ENCODE peak calls at places on chromosomes 7 and 10, in nine cellular contexts. B is body of pancreas, L is ovary, C is suprapubic skin, I is H1, Y is A549, K is lower leg skin, P is Peyer's patch, E is adrenal gland. J is an unnamed sample.

GRCh38 chr7:27897441-27897847 is 157.5 kb downstream of the TAX1BP1 start:
- DNase-seq in B (peak), L (no peak), C (no peak), I (no peak), Y (no peak), K (no peak), P (no peak), E (no peak), J (no peak)

GRCh38 chr7:55109384-55110167 is 90.8 kb downstream of the EGFR start:
- DNase-seq in B (no peak), L (no peak), C (no peak), I (no peak), Y (peak), K (peak), P (no peak), E (peak), J (no peak)

GRCh38 chr10:132335189-132336063 is 3.4 kb downstream of the LRRC27 start:
- DNase-seq in B (no peak), L (no peak), C (no peak), I (no peak), Y (peak), K (peak), P (peak), E (peak), J (peak)

GRCh38 chr7:97116308-97116707 is 1.2 kb upstream of the SDHAF3 start:
- DNase-seq in B (no peak), L (no peak), C (no peak), I (no peak), Y (no peak), K (no peak), P (no peak), E (no peak), J (no peak)

GRCh38 chr10:69492091-69492745 is 41.0 kb downstream of the TSPAN15 start:
- DNase-seq in B (no peak), L (no peak), C (no peak), I (no peak), Y (no peak), K (no peak), P (no peak), E (no peak), J (no peak)

GRCh38 chr10:119893845-119894427 is 1.4 kb downstream of the SEC23IP start:
- DNase-seq in B (no peak), L (no peak), C (no peak), I (no peak), Y (no peak), K (no peak), P (no peak), E (no peak), J (no peak)

GRCh38 chr10:1117651-1118050 is 61.5 kb downstream of the WDR37 start:
- DNase-seq in B (no peak), L (no peak), C (peak), I (no peak), Y (no peak), K (no peak), P (no peak), E (no peak), J (no peak)

GRCh38 chr7:30779574-30779973 is 8.4 kb downstream of the MINDY4 start:
- DNase-seq in B (no peak), L (no peak), C (no peak), I (no peak), Y (no peak), K (no peak), P (no peak), E (no peak), J (no peak)

GRCh38 chr10:71751515-71752224 is 21.6 kb downstream of the VSIR start:
- DNase-seq in B (no peak), L (no peak), C (no peak), I (no peak), Y (no peak), K (no peak), P (no peak), E (no peak), J (no peak)

GRCh38 chr10:54614062-54614461 is 187.0 kb downstream of the PCDH15 start:
- DNase-seq in B (no peak), L (no peak), C (no peak), I (no peak), Y (no peak), K (no peak), P (no peak), E (no peak), J (no peak)

GRCh38 chr10:110516815-110517492 is 19.2 kb downstream of the DUSP5 start:
- DNase-seq in B (no peak), L (no peak), C (peak), I (no peak), Y (no peak), K (no peak), P (no peak), E (no peak), J (no peak)

GRCh38 chr7:144516729-144517128 is 113.2 kb upstream of the NOBOX start:
- DNase-seq in B (no peak), L (no peak), C (no peak), I (no peak), Y (no peak), K (no peak), P (no peak), E (no peak), J (no peak)

GRCh38 chr10:32379950-32380547 is 33.1 kb upstream of the EPC1 start:
- DNase-seq in B (no peak), L (no peak), C (no peak), I (no peak), Y (no peak), K (no peak), P (no peak), E (no peak), J (no peak)

GRCh38 chr10:5945561-5946418 is 31.6 kb downstream of the IL15RA start:
- DNase-seq in B (no peak), L (peak), C (no peak), I (no peak), Y (no peak), K (peak), P (peak), E (peak), J (peak)

GRCh38 chr10:63596924-63597323 is 75.7 kb downstream of the REEP3 start:
- DNase-seq in B (no peak), L (no peak), C (no peak), I (no peak), Y (no peak), K (no peak), P (no peak), E (no peak), J (no peak)

GRCh38 chr10:14325325-14325955 is 5.3 kb downstream of the FRMD4A start:
- DNase-seq in B (peak), L (no peak), C (no peak), I (peak), Y (peak), K (peak), P (peak), E (no peak), J (peak)

GRCh38 chr10:86400705-86401587 is 34.4 kb upstream of the GRID1 start:
- DNase-seq in B (peak), L (peak), C (no peak), I (peak), Y (peak), K (no peak), P (peak), E (peak), J (peak)

GRCh38 chr10:104127411-104127810 is 5.4 kb downstream of the SFR1 start:
- DNase-seq in B (no peak), L (no peak), C (no peak), I (peak), Y (peak), K (no peak), P (no peak), E (no peak), J (no peak)

GRCh38 chr10:86556933-86557649 is 35.5 kb upstream of the WAPL start:
- DNase-seq in B (no peak), L (no peak), C (no peak), I (no peak), Y (no peak), K (no peak), P (no peak), E (no peak), J (no peak)

GRCh38 chr10:31321396-31321941 is 2.5 kb downstream of the ZEB1 start:
- DNase-seq in B (no peak), L (no peak), C (no peak), I (no peak), Y (no peak), K (no peak), P (no peak), E (no peak), J (peak)

GRCh38 chr10:35643151-35643975 is 1.3 kb upstream of the FZD8 start:
- DNase-seq in B (peak), L (peak), C (no peak), I (peak), Y (peak), K (peak), P (peak), E (peak), J (peak)

GRCh38 chr7:116434820-116435341 is 64.7 kb upstream of the CAV2 start:
- DNase-seq in B (no peak), L (no peak), C (no peak), I (no peak), Y (no peak), K (no peak), P (no peak), E (no peak), J (no peak)

GRCh38 chr7:123191132-123191531 is 8.6 kb downstream of the SLC13A1 start:
- DNase-seq in B (peak), L (no peak), C (no peak), I (no peak), Y (peak), K (no peak), P (no peak), E (no peak), J (no peak)

GRCh38 chr10:15046626-15047025 is 2.9 kb downstream of the OLAH start:
- DNase-seq in B (no peak), L (no peak), C (no peak), I (no peak), Y (no peak), K (no peak), P (no peak), E (no peak), J (no peak)

GRCh38 chr10:77350711-77351119 is 286.9 kb downstream of the KCNMA1 start:
- DNase-seq in B (no peak), L (no peak), C (no peak), I (no peak), Y (peak), K (peak), P (peak), E (peak), J (no peak)

GRCh38 chr7:36261019-36261754 is 108.1 kb downstream of the EEPD1 start:
- DNase-seq in B (no peak), L (no peak), C (no peak), I (no peak), Y (no peak), K (peak), P (no peak), E (no peak), J (no peak)

GRCh38 chr7:154928136-154929005 is 74.6 kb downstream of the PAXIP1 start:
- DNase-seq in B (peak), L (peak), C (no peak), I (no peak), Y (peak), K (peak), P (peak), E (peak), J (peak)

GRCh38 chr10:109861051-109861450 is 62.3 kb downstream of the XPNPEP1 start:
- DNase-seq in B (no peak), L (no peak), C (no peak), I (no peak), Y (no peak), K (no peak), P (no peak), E (no peak), J (no peak)

GRCh38 chr10:124699471-124700292 is 44.5 kb downstream of the FAM53B start:
- DNase-seq in B (no peak), L (peak), C (no peak), I (no peak), Y (no peak), K (no peak), P (no peak), E (no peak), J (no peak)

GRCh38 chr10:61066661-61067353 is 122.8 kb upstream of the RHOBTB1 start:
- DNase-seq in B (no peak), L (no peak), C (no peak), I (no peak), Y (peak), K (no peak), P (no peak), E (no peak), J (no peak)

GRCh38 chr10:121813211-121813812 is 114.5 kb downstream of the ATE1 start:
- DNase-seq in B (no peak), L (no peak), C (no peak), I (no peak), Y (peak), K (no peak), P (no peak), E (no peak), J (no peak)

GRCh38 chr10:77004917-77005564 is 632.6 kb downstream of the KCNMA1 start:
- DNase-seq in B (no peak), L (no peak), C (no peak), I (peak), Y (peak), K (peak), P (no peak), E (no peak), J (no peak)

GRCh38 chr7:2947381-2947780 is 96.3 kb downstream of the CARD11 start:
- DNase-seq in B (no peak), L (no peak), C (peak), I (no peak), Y (no peak), K (no peak), P (peak), E (no peak), J (no peak)

GRCh38 chr10:117830832-117831231 is 215.9 kb downstream of the RAB11FIP2 start:
- DNase-seq in B (no peak), L (no peak), C (no peak), I (peak), Y (no peak), K (no peak), P (peak), E (no peak), J (peak)
- H3K4me3 ChIP-seq in B (no peak), L (no peak), C (no peak), I (no peak), Y (no peak), K (no peak), P (no peak), E (no peak), J (no peak)

GRCh38 chr10:80465839-80466590 is 11.9 kb downstream of the TSPAN14 start:
- DNase-seq in B (no peak), L (no peak), C (no peak), I (no peak), Y (no peak), K (no peak), P (peak), E (no peak), J (no peak)

GRCh38 chr10:80470266-80470665 is 16.2 kb downstream of the TSPAN14 start:
- DNase-seq in B (no peak), L (no peak), C (no peak), I (no peak), Y (no peak), K (no peak), P (no peak), E (no peak), J (no peak)

GRCh38 chr10:80468806-80469421 is 14.8 kb downstream of the TSPAN14 start:
- DNase-seq in B (no peak), L (no peak), C (no peak), I (no peak), Y (no peak), K (no peak), P (peak), E (no peak), J (no peak)

GRCh38 chr10:80466724-80467326 is 12.7 kb downstream of the TSPAN14 start:
- DNase-seq in B (no peak), L (no peak), C (no peak), I (no peak), Y (no peak), K (no peak), P (no peak), E (no peak), J (no peak)

GRCh38 chr10:80468002-80468401 is 13.9 kb downstream of the TSPAN14 start:
- DNase-seq in B (no peak), L (peak), C (peak), I (no peak), Y (no peak), K (peak), P (peak), E (peak), J (peak)
- TF ChIP-seq POLR2A in B (no peak), L (no peak), C (no peak), I (no peak), Y (no peak), K (no peak), P (no peak), E (no peak), J (peak)

DNA sequence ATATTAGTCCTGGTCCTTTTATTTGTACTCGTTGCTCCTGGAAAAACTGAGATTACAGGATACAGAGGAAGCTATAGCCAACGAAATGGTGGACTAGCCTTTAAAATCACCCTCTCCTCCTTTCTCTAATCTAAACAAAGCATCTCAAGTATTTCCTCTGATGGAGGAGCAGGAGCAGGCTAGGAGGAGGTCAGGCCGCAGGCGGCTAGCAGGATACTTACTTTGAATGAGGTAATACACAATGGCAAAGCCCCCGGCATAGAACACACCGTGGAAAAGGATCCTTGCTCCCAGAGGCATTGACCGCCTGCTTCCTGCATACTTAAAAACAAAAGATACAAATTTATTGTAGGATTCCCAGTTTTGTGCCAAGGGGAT is 64.4 kb downstream of the STK17A start:
- DNase-seq in B (no peak), L (no peak), C (no peak), I (no peak), Y (no peak), K (no peak), P (no peak), E (no peak), J (no peak)
- H3K4me3 ChIP-seq in B (no peak), L (no peak), C (no peak), I (no peak), Y (no peak), K (no peak), P (peak), E (no peak), J (no peak)

DNA sequence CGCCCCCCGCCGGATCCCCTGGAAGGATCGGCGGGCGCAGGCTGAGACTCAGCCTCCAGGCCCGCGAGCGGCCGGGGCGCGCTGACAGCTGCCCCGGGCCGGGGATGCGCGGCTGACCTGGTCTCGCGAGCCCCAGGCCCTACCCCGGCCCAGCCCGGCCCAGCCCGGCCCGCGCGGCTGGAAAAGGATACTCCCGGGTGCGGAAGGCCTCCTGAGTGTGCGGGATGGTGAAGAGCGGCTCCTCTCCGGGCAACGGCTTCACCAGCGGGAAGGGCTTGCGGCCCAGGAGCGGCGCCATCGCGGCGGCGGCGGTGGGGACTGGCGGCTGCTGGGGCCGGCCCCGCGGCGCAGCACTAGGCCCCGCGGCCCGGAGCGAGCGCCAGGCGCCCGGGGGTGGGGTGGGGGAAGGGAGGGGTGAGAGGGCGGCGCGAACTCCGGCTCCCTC is 435 bp downstream of the BAZ1B start:
- DNase-seq in B (no peak), L (no peak), C (no peak), I (peak), Y (no peak), K (no peak), P (no peak), E (no peak), J (no peak)
- TF ChIP-seq POLR2A in B (no peak), L (no peak), C (no peak), I (no peak), Y (peak), K (no peak), P (no peak), E (no peak), J (no peak)

GRCh38 chr10:95908450-95908849 is 675 bp downstream of the CC2D2B start:
- DNase-seq in B (no peak), L (no peak), C (no peak), I (no peak), Y (no peak), K (no peak), P (no peak), E (no peak), J (no peak)

GRCh38 chr10:95909591-95909990 is 1.8 kb downstream of the CC2D2B start:
- DNase-seq in B (no peak), L (no peak), C (no peak), I (no peak), Y (no peak), K (no peak), P (no peak), E (no peak), J (no peak)

GRCh38 chr10:95907454-95908253 is at the start of gene CC2D2B:
- DNase-seq in B (peak), L (peak), C (peak), I (peak), Y (peak), K (peak), P (peak), E (peak), J (peak)

DNA sequence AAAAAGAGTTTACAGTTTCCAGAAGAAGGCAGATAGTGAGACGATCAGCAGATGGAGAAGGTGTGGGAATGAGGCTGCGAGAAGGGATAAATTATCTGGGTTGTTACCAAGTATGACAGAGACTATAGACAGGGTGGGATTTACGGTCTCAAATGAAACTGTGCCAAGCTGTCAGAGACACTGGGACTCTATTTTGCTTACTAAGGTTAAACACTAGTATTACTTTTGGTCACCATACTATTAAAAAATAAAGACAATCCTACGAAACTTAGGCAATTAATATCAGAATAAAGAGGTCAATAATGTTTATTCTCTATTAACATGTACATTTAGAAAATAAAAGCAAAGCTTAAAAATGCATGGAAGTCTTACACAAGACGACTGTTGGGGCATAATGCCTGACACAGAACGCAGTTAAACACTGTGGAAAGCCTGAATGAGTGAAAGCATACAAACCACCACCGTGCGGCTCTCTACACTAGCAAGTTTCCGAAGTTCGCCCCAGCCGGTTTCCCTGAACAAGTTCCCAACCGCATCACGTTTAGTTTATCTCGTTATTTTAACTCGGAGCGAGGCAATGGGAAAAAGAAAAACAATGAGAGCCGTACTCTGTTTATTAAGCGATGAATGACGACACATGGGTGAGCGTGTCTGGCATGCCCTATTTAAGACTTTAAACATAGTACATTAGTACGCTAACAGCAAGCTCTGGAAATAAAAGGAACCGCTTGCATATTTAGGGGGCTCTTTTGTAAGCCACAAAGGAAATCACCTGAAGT is 911 bp upstream of the CC2D2B start:
- DNase-seq in B (peak), L (peak), C (peak), I (peak), Y (peak), K (peak), P (peak), E (peak), J (peak)
- H3K4me3 ChIP-seq in B (peak), L (peak), C (peak), I (peak), Y (peak), K (peak), P (peak), E (peak), J (peak)

J was measured in transverse colon.